ENCODE peak calls at places on chromosomes 11 and 22, in five cellular contexts. One of them, this sample, is unnamed. For H3K4me1, the result is how much of the 10 kb centered on the place peaks cover.

GRCh38 chr22:33565580-33565995 is 354.7 kb downstream of the LARGE1 start:
- DNase-seq in lower lobe of right lung: no peak
- DNase-seq in CD8-positive, alpha-beta T cell: no peak
- DNase-seq in tibial nerve: no peak
- DNase-seq in IMR-90: no peak
- DNase-seq in this sample: no peak

GRCh38 chr11:12842933-12843636 is 166.0 kb upstream of the RASSF10 start:
- DNase-seq in lower lobe of right lung: no peak
- DNase-seq in CD8-positive, alpha-beta T cell: no peak
- DNase-seq in tibial nerve: no peak
- DNase-seq in IMR-90: no peak
- DNase-seq in this sample: no peak

GRCh38 chr22:20589614-20590476 is 82.4 kb downstream of the MED15 start:
- DNase-seq in lower lobe of right lung: no peak
- DNase-seq in CD8-positive, alpha-beta T cell: no peak
- DNase-seq in tibial nerve: no peak
- DNase-seq in IMR-90: no peak
- DNase-seq in this sample: no peak

GRCh38 chr11:94988748-94989147 is 15.2 kb downstream of the KDM4D start:
- DNase-seq in lower lobe of right lung: no peak
- DNase-seq in CD8-positive, alpha-beta T cell: no peak
- DNase-seq in tibial nerve: no peak
- DNase-seq in IMR-90: no peak
- DNase-seq in this sample: no peak

GRCh38 chr22:45448431-45448830 is 34.9 kb downstream of the RIBC2 start:
- DNase-seq in lower lobe of right lung: no peak
- DNase-seq in CD8-positive, alpha-beta T cell: no peak
- DNase-seq in tibial nerve: peak
- DNase-seq in IMR-90: no peak
- DNase-seq in this sample: no peak

GRCh38 chr11:103792981-103793468 is 243.4 kb upstream of the DDI1 start:
- DNase-seq in lower lobe of right lung: no peak
- DNase-seq in CD8-positive, alpha-beta T cell: no peak
- DNase-seq in tibial nerve: no peak
- DNase-seq in IMR-90: peak
- DNase-seq in this sample: no peak

GRCh38 chr22:41354979-41355378 is 26.8 kb upstream of the TEF start:
- DNase-seq in lower lobe of right lung: no peak
- DNase-seq in CD8-positive, alpha-beta T cell: no peak
- DNase-seq in tibial nerve: no peak
- DNase-seq in IMR-90: no peak
- DNase-seq in this sample: no peak

GRCh38 chr11:130066338-130066737 is 3.4 kb upstream of the APLP2 start:
- DNase-seq in lower lobe of right lung: no peak
- DNase-seq in CD8-positive, alpha-beta T cell: no peak
- DNase-seq in tibial nerve: no peak
- DNase-seq in IMR-90: no peak
- DNase-seq in this sample: no peak

GRCh38 chr11:65425971-65426838 is 3.6 kb downstream of the NEAT1 start:
- DNase-seq in lower lobe of right lung: no peak
- DNase-seq in CD8-positive, alpha-beta T cell: no peak
- DNase-seq in tibial nerve: no peak
- DNase-seq in IMR-90: peak
- DNase-seq in this sample: no peak

GRCh38 chr22:32311551-32312071 is 46.1 kb upstream of the RFPL3 start:
- DNase-seq in lower lobe of right lung: no peak
- DNase-seq in CD8-positive, alpha-beta T cell: no peak
- DNase-seq in tibial nerve: no peak
- DNase-seq in IMR-90: no peak
- DNase-seq in this sample: peak

GRCh38 chr11:82890941-82891340 is 9.3 kb downstream of the PRCP start:
- DNase-seq in lower lobe of right lung: no peak
- DNase-seq in CD8-positive, alpha-beta T cell: no peak
- DNase-seq in tibial nerve: no peak
- DNase-seq in IMR-90: no peak
- DNase-seq in this sample: no peak

GRCh38 chr11:87260811-87261210 is 223.1 kb downstream of the TMEM135 start:
- DNase-seq in lower lobe of right lung: no peak
- DNase-seq in CD8-positive, alpha-beta T cell: no peak
- DNase-seq in tibial nerve: no peak
- DNase-seq in IMR-90: no peak
- DNase-seq in this sample: no peak

GRCh38 chr11:116976941-116977570 is 121.2 kb downstream of the SIK3 start:
- DNase-seq in lower lobe of right lung: no peak
- DNase-seq in CD8-positive, alpha-beta T cell: no peak
- DNase-seq in tibial nerve: no peak
- DNase-seq in IMR-90: no peak
- DNase-seq in this sample: no peak

GRCh38 chr22:43275545-43275981 is 67.6 kb downstream of the SCUBE1 start:
- DNase-seq in lower lobe of right lung: no peak
- DNase-seq in CD8-positive, alpha-beta T cell: no peak
- DNase-seq in tibial nerve: no peak
- DNase-seq in IMR-90: peak
- DNase-seq in this sample: no peak

GRCh38 chr22:50715250-50715649 is 22.8 kb upstream of the ACR start:
- DNase-seq in lower lobe of right lung: no peak
- DNase-seq in CD8-positive, alpha-beta T cell: no peak
- DNase-seq in tibial nerve: no peak
- DNase-seq in IMR-90: no peak
- DNase-seq in this sample: peak

GRCh38 chr11:9313648-9314290 is 624 bp downstream of the TMEM41B start:
- DNase-seq in lower lobe of right lung: no peak
- DNase-seq in CD8-positive, alpha-beta T cell: no peak
- DNase-seq in tibial nerve: no peak
- DNase-seq in IMR-90: peak
- DNase-seq in this sample: no peak

GRCh38 chr22:50528682-50529415 is 963 bp downstream of the TYMP start:
- DNase-seq in lower lobe of right lung: peak
- DNase-seq in CD8-positive, alpha-beta T cell: no peak
- DNase-seq in tibial nerve: no peak
- DNase-seq in IMR-90: no peak
- DNase-seq in this sample: no peak

GRCh38 chr11:70142171-70142875 is 60.8 kb upstream of the FADD start:
- DNase-seq in lower lobe of right lung: no peak
- DNase-seq in CD8-positive, alpha-beta T cell: no peak
- DNase-seq in tibial nerve: no peak
- DNase-seq in IMR-90: no peak
- DNase-seq in this sample: no peak

GRCh38 chr22:27597703-27598444 is 203.7 kb downstream of the MN1 start:
- DNase-seq in lower lobe of right lung: no peak
- DNase-seq in CD8-positive, alpha-beta T cell: no peak
- DNase-seq in tibial nerve: no peak
- DNase-seq in IMR-90: no peak
- DNase-seq in this sample: no peak

GRCh38 chr11:93468286-93468685 is 74.9 kb downstream of the SMCO4 start:
- DNase-seq in lower lobe of right lung: no peak
- DNase-seq in CD8-positive, alpha-beta T cell: no peak
- DNase-seq in tibial nerve: no peak
- DNase-seq in IMR-90: no peak
- DNase-seq in this sample: no peak

GRCh38 chr22:33785283-33785991 is 134.8 kb downstream of the LARGE1 start:
- DNase-seq in lower lobe of right lung: no peak
- DNase-seq in CD8-positive, alpha-beta T cell: no peak
- DNase-seq in tibial nerve: no peak
- DNase-seq in IMR-90: peak
- DNase-seq in this sample: no peak

GRCh38 chr11:112150517-112150916 is 13.4 kb downstream of the IL18 start:
- DNase-seq in lower lobe of right lung: no peak
- DNase-seq in CD8-positive, alpha-beta T cell: no peak
- DNase-seq in tibial nerve: no peak
- DNase-seq in IMR-90: no peak
- DNase-seq in this sample: no peak

GRCh38 chr11:115990004-115990447 is 485.8 kb upstream of the CADM1 start:
- DNase-seq in lower lobe of right lung: peak
- DNase-seq in CD8-positive, alpha-beta T cell: no peak
- DNase-seq in tibial nerve: no peak
- DNase-seq in IMR-90: no peak
- DNase-seq in this sample: no peak

GRCh38 chr11:47204633-47204989 is 10.2 kb upstream of the DDB2 start:
- DNase-seq in lower lobe of right lung: no peak
- DNase-seq in CD8-positive, alpha-beta T cell: no peak
- DNase-seq in tibial nerve: no peak
- DNase-seq in IMR-90: peak
- DNase-seq in this sample: no peak

GRCh38 chr22:39173050-39173706 is 20.7 kb upstream of the CBX7 start:
- DNase-seq in lower lobe of right lung: no peak
- DNase-seq in CD8-positive, alpha-beta T cell: no peak
- DNase-seq in tibial nerve: no peak
- DNase-seq in IMR-90: no peak
- DNase-seq in this sample: no peak

DNA sequence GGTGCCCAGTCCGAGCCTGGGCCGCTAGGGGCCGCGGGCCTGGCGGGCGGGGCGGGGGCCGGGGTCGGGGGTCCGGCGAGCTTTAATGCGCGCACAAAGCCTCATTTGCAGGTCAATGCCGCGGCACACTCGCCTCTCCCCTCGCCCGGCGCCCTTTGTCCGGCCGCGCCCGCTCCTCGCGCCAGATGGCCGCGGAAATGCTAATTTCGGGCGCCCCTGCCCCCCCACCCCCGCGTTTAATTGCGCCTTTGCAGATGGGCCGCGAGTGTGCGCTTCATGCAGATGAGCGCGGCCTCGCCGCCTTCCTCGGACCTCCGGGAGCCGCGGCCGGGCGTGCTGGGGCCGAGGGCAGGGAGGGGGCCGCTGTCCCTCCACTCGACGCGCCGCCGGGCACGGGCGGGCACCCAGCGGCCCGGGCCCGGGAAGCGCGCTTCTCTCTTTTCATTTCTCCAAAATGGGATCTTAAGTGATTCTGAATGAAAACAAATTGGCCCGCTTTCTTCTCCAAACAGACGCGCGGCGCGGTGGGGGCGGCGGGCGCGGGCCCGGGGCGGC is 23.1 kb downstream of the CDKN1C start:
- DNase-seq in lower lobe of right lung: no peak
- DNase-seq in CD8-positive, alpha-beta T cell: no peak
- DNase-seq in tibial nerve: no peak
- DNase-seq in IMR-90: no peak
- DNase-seq in this sample: no peak
- H3K4me3 ChIP-seq in lower lobe of right lung: no peak
- H3K4me3 ChIP-seq in CD8-positive, alpha-beta T cell: no peak
- H3K4me3 ChIP-seq in tibial nerve: peak
- H3K4me3 ChIP-seq in IMR-90: no peak
- H3K4me3 ChIP-seq in this sample: no peak

DNA sequence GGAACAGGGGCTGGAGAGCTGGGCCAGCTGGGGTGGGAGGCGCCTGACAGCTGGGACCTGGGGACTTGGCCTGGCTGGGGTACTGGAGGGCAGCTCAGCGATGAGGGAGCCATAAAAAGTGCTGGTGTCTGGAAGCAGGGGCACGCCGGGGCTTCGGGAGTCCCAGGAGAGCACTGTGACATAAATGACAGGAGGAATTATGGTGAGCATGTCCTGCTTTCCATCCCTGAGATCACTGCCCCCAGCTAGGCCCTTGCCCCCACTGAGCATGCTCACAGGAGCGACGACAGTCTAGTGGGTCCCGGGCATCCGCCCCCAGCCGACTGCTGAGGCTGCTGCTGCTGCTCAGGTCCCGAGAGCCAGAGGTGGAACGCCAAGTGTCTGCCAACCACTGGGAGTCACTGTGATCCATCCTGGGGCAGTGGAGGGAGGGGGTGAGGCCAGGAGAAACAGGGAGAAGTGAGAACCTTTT is 6.2 kb downstream of the ROBO4 start:
- DNase-seq in lower lobe of right lung: no peak
- DNase-seq in CD8-positive, alpha-beta T cell: no peak
- DNase-seq in tibial nerve: no peak
- DNase-seq in IMR-90: no peak
- DNase-seq in this sample: peak
- TF ChIP-seq CTCF in lower lobe of right lung: no peak
- TF ChIP-seq CTCF in CD8-positive, alpha-beta T cell: no peak
- TF ChIP-seq CTCF in tibial nerve: no peak
- TF ChIP-seq CTCF in IMR-90: peak
- TF ChIP-seq CTCF in this sample: no peak

GRCh38 chr22:37019309-37020191 is at the start of the genes MPST and TST:
- DNase-seq in lower lobe of right lung: peak
- DNase-seq in CD8-positive, alpha-beta T cell: no peak
- DNase-seq in tibial nerve: peak
- DNase-seq in IMR-90: peak
- DNase-seq in this sample: peak
- H3K4me1 ChIP-seq in lower lobe of right lung: half or more
- H3K4me1 ChIP-seq in CD8-positive, alpha-beta T cell: under half
- H3K4me1 ChIP-seq in tibial nerve: half or more
- H3K4me1 ChIP-seq in IMR-90: under half
- H3K4me1 ChIP-seq in this sample: under half

DNA sequence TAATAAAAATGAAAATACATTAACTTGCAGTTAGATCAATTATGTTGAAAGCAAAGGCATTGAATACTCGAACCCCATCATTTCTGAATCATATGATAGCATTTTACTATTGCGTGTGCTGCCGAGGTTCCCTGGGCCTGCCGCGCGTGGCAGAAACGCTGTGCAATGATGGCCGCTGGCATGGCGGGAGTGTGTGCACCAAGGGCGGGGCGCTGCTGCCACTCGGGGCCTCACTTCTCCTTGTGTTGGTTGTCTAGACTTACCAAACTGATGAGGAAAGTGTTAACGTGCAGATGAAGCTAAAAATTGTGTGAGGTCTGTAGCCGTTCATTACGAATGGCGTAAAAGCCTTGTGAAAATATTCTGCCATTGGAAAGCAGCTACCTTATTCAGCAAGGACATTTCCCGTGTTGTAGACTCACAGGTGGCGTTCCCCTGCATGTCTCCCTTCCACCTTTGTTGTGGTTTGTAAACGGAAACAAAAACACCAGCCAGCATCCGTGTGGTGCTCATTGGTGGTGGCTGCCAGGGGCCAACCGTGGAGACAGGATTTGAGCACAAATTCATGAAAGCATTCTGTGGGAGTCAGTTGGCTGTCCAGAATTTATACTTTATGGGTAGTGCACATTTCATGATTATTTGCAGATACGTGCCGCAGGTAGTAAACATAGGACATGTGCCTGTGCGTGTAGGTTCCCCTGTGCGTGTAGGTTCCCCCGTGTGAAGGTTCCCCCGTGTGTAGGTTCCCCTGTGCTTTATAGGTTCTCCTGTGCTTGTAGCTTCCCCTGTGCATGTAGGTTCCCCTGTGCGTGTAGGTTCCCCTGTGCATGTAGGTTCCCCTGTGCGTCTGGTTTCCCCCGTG is 5.9 kb upstream of the GRAMD4 start:
- DNase-seq in lower lobe of right lung: peak
- DNase-seq in CD8-positive, alpha-beta T cell: peak
- DNase-seq in tibial nerve: no peak
- DNase-seq in IMR-90: no peak
- DNase-seq in this sample: no peak
- H3K4me3 ChIP-seq in lower lobe of right lung: peak
- H3K4me3 ChIP-seq in CD8-positive, alpha-beta T cell: peak
- H3K4me3 ChIP-seq in tibial nerve: no peak
- H3K4me3 ChIP-seq in IMR-90: no peak
- H3K4me3 ChIP-seq in this sample: no peak